ENCODE peak calls at places on chromosome 15, in ten cellular contexts. P, K, Z, V, H, T, L, S, J and W are unnamed samples.
A peak's percentile ranks its signal among the peaks of the same experiment; 100 is the strongest.

GRCh38 chr15:90451215-90451850 is 63.3 kb downstream of the IQGAP1 start:
- DNase-seq in P (no peak), K (no peak), Z (no peak), V (no peak), H (no peak), T (no peak), L (no peak), S (no peak), J (no peak), W (no peak)

GRCh38 chr15:48989175-48989574 is 25.5 kb upstream of the SHC4 start:
- DNase-seq in P (no peak), K (no peak), Z (no peak), V (no peak), H (no peak), T (no peak), L (no peak), S (no peak), J (no peak), W (no peak)

GRCh38 chr15:23038741-23039150 is 623 bp downstream of the TUBGCP5 start:
- DNase-seq in P (no peak), K (no peak), Z (peak; percentile 24), V (no peak), H (no peak), T (no peak), L (no peak), S (no peak), J (no peak), W (no peak)

GRCh38 chr15:31379042-31379441 is 52.4 kb downstream of the KLF13 start:
- DNase-seq in P (no peak), K (no peak), Z (no peak), V (no peak), H (no peak), T (no peak), L (no peak), S (no peak), J (no peak), W (no peak)

GRCh38 chr15:71526061-71526460 is 284.3 kb upstream of the NR2E3 start:
- DNase-seq in P (no peak), K (no peak), Z (no peak), V (no peak), H (no peak), T (no peak), L (no peak), S (no peak), J (no peak), W (no peak)

GRCh38 chr15:101447561-101448071 is 41.9 kb downstream of the PCSK6 start:
- DNase-seq in P (no peak), K (peak; percentile 21), Z (no peak), V (peak; percentile 52), H (no peak), T (peak; percentile 60), L (no peak), S (no peak), J (no peak), W (no peak)

GRCh38 chr15:30956216-30956803 is 35.1 kb downstream of the MTMR10 start:
- DNase-seq in P (no peak), K (no peak), Z (no peak), V (no peak), H (no peak), T (no peak), L (no peak), S (no peak), J (no peak), W (no peak)

GRCh38 chr15:67931861-67932260 is 92.0 kb upstream of the RNU6-1 start:
- DNase-seq in P (no peak), K (no peak), Z (no peak), V (no peak), H (no peak), T (no peak), L (no peak), S (no peak), J (no peak), W (no peak)

GRCh38 chr15:73996939-73997338 is 2.4 kb downstream of the PML start:
- DNase-seq in P (peak; percentile 47), K (no peak), Z (no peak), V (no peak), H (no peak), T (no peak), L (no peak), S (no peak), J (no peak), W (no peak)

GRCh38 chr15:61390138-61390537 is 161.0 kb upstream of the RORA start:
- DNase-seq in P (no peak), K (no peak), Z (no peak), V (no peak), H (no peak), T (no peak), L (no peak), S (no peak), J (no peak), W (no peak)

GRCh38 chr15:88871313-88871712 is 24.0 kb downstream of the HAPLN3 start:
- DNase-seq in P (no peak), K (no peak), Z (no peak), V (no peak), H (no peak), T (no peak), L (no peak), S (no peak), J (no peak), W (no peak)

GRCh38 chr15:45648521-45649200 is 13.8 kb downstream of the SQOR start:
- DNase-seq in P (no peak), K (peak; percentile 67), Z (peak; percentile 76), V (no peak), H (no peak), T (no peak), L (no peak), S (peak; percentile 56), J (no peak), W (no peak)

GRCh38 chr15:89416339-89417183 is 79.8 kb downstream of the RHCG start:
- DNase-seq in P (peak; percentile 82), K (peak; percentile 60), Z (peak; percentile 66), V (peak; percentile 96), H (peak; percentile 91), T (peak; percentile 86), L (no peak), S (no peak), J (no peak), W (no peak)

GRCh38 chr15:73108676-73109075 is 56.4 kb downstream of the NEO1 start:
- DNase-seq in P (no peak), K (no peak), Z (no peak), V (no peak), H (no peak), T (no peak), L (no peak), S (no peak), J (no peak), W (no peak)

GRCh38 chr15:79896634-79897379 is at the start of gene MTHFS:
- DNase-seq in P (peak; percentile 45), K (peak; percentile 81), Z (peak; percentile 66), V (peak; percentile 88), H (peak; percentile 92), T (peak; percentile 97), L (peak; percentile 92), S (peak; percentile 60), J (no peak), W (no peak)
- TF ChIP-seq POLR2AphosphoS5 in P (peak; percentile 77), K (peak; percentile 13), Z (peak; percentile 97), V (peak; percentile 81), H (no peak), T (peak; percentile 89), L (peak; percentile 39), S (peak; percentile 81), J (peak; percentile 85), W (no peak)

DNA sequence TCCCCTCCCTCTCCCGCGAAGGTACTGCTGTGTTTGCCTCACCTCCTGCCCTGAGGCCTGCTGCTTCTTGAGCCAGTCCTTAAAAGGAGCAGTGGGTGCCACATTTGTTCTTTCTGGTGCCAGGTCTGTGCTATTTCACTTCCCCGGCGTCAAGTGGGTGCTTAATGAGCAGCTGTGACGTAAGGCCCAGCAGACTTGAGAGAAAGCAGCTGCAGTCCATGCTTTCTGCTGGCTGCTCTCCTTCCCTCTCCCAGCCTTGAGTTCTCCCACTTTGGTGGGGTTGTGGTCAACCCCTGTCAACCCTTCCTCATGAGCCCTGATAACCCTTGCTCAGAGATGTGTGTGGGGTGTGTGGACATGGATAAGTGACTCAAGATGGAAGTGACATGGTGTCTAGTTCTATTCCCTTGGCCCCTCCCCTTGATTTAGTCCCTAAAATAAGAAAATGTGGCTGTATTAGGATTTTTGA is 6.9 kb downstream of the INAFM2 start:
- DNase-seq in P (peak; percentile 64), K (no peak), Z (no peak), V (no peak), H (peak; percentile 76), T (no peak), L (no peak), S (peak; percentile 48), J (no peak), W (no peak)
- H3K27ac ChIP-seq in P (peak overlapping the region; percentile 33), K (no peak overlapping the region), Z (no peak overlapping the region), V (no peak overlapping the region), H (peak overlapping the region; percentile 65), T (peak overlapping the region; percentile 58), L (peak overlapping the region; percentile 96), S (peak overlapping the region; percentile 43), J (peak overlapping the region; percentile 42), W (no peak overlapping the region)

GRCh38 chr15:43404130-43404529 is 33.2 kb downstream of the TUBGCP4 start:
- DNase-seq in P (no peak), K (no peak), Z (no peak), V (no peak), H (no peak), T (no peak), L (no peak), S (no peak), J (no peak), W (no peak)
- TF ChIP-seq POLR2AphosphoS5 in P (no peak), K (no peak), Z (no peak), V (no peak), H (no peak), T (no peak), L (no peak), S (no peak), J (no peak), W (no peak)

DNA sequence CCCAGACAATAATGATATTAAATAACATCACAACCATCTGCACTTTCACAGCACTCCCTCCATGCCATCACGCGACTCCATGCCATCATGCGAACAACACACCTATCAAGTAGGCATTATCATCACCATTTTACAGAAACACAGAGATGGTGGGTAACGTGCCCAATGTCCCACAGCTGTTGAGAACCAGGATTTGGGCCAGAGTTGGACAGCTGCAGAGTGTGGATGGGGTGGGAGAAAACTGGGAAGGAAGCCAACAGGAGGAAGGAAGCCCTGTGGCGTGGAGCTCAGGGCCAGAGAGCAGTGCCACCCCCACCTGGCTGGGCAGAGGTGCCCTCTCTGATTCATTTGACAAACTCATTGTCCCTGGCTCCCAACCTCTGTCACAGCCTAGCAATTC is 29.0 kb downstream of the RBPMS2 start:
- DNase-seq in P (no peak), K (no peak), Z (no peak), V (no peak), H (no peak), T (no peak), L (no peak), S (no peak), J (no peak), W (no peak)
- H3K27ac ChIP-seq in P (no peak overlapping the region), K (no peak overlapping the region), Z (no peak overlapping the region), V (no peak overlapping the region), H (no peak overlapping the region), T (no peak overlapping the region), L (peak overlapping the region; percentile 84), S (no peak overlapping the region), J (no peak overlapping the region), W (no peak overlapping the region)